ENCODE peak calls at places on chromosomes 12 and 14, in eight cellular contexts. One of them, this sample, is unnamed.

GRCh38 chr12:31588976-31589375 is 2.0 kb downstream of the DENND5B start:
- DNase-seq in tibial artery: no peak
- DNase-seq in vagina: no peak
- DNase-seq in GM23338: no peak
- DNase-seq in tibial nerve: no peak
- DNase-seq in RWPE2: no peak
- DNase-seq in lower lobe of right lung: no peak
- DNase-seq in heart left ventricle: no peak
- DNase-seq in this sample: no peak

GRCh38 chr12:30694971-30695326 is 720 bp downstream of the IPO8 start:
- DNase-seq in tibial artery: peak; percentile 50
- DNase-seq in vagina: no peak
- DNase-seq in GM23338: peak; percentile 63
- DNase-seq in tibial nerve: no peak
- DNase-seq in RWPE2: no peak
- DNase-seq in lower lobe of right lung: peak; percentile 63
- DNase-seq in heart left ventricle: no peak
- DNase-seq in this sample: no peak

GRCh38 chr12:66688836-66689439 is 10.1 kb upstream of the GRIP1 start:
- DNase-seq in tibial artery: no peak
- DNase-seq in vagina: no peak
- DNase-seq in GM23338: peak; percentile 91
- DNase-seq in tibial nerve: no peak
- DNase-seq in RWPE2: peak; percentile 51
- DNase-seq in lower lobe of right lung: no peak
- DNase-seq in heart left ventricle: no peak
- DNase-seq in this sample: no peak

GRCh38 chr14:38342803-38343202 is 86.9 kb upstream of the CLEC14A start:
- DNase-seq in tibial artery: no peak
- DNase-seq in vagina: no peak
- DNase-seq in GM23338: no peak
- DNase-seq in tibial nerve: no peak
- DNase-seq in RWPE2: no peak
- DNase-seq in lower lobe of right lung: no peak
- DNase-seq in heart left ventricle: no peak
- DNase-seq in this sample: no peak

GRCh38 chr12:125797421-125798175 is 732.4 kb downstream of the AACS start:
- DNase-seq in tibial artery: no peak
- DNase-seq in vagina: no peak
- DNase-seq in GM23338: no peak
- DNase-seq in tibial nerve: no peak
- DNase-seq in RWPE2: no peak
- DNase-seq in lower lobe of right lung: no peak
- DNase-seq in heart left ventricle: no peak
- DNase-seq in this sample: peak; percentile 1

GRCh38 chr14:89757313-89757939 is 197.1 kb downstream of the EFCAB11 start:
- DNase-seq in tibial artery: no peak
- DNase-seq in vagina: no peak
- DNase-seq in GM23338: no peak
- DNase-seq in tibial nerve: no peak
- DNase-seq in RWPE2: no peak
- DNase-seq in lower lobe of right lung: no peak
- DNase-seq in heart left ventricle: no peak
- DNase-seq in this sample: no peak

GRCh38 chr12:75190846-75191245 is 18.8 kb downstream of the KCNC2 start:
- DNase-seq in tibial artery: no peak
- DNase-seq in vagina: no peak
- DNase-seq in GM23338: no peak
- DNase-seq in tibial nerve: no peak
- DNase-seq in RWPE2: no peak
- DNase-seq in lower lobe of right lung: no peak
- DNase-seq in heart left ventricle: no peak
- DNase-seq in this sample: no peak

GRCh38 chr14:93343266-93343665 is 3.7 kb upstream of the COX8C start:
- DNase-seq in tibial artery: no peak
- DNase-seq in vagina: no peak
- DNase-seq in GM23338: no peak
- DNase-seq in tibial nerve: no peak
- DNase-seq in RWPE2: no peak
- DNase-seq in lower lobe of right lung: no peak
- DNase-seq in heart left ventricle: no peak
- DNase-seq in this sample: no peak

GRCh38 chr14:29906256-29906885 is 21.3 kb downstream of the PRKD1 start:
- DNase-seq in tibial artery: no peak
- DNase-seq in vagina: no peak
- DNase-seq in GM23338: no peak
- DNase-seq in tibial nerve: no peak
- DNase-seq in RWPE2: no peak
- DNase-seq in lower lobe of right lung: no peak
- DNase-seq in heart left ventricle: no peak
- DNase-seq in this sample: no peak

GRCh38 chr14:68674538-68675232 is 118.2 kb downstream of the ZFP36L1 start:
- DNase-seq in tibial artery: peak; percentile 3
- DNase-seq in vagina: no peak
- DNase-seq in GM23338: no peak
- DNase-seq in tibial nerve: no peak
- DNase-seq in RWPE2: no peak
- DNase-seq in lower lobe of right lung: no peak
- DNase-seq in heart left ventricle: no peak
- DNase-seq in this sample: no peak

GRCh38 chr14:101428409-101428808 is 132.9 kb upstream of the DIO3 start:
- DNase-seq in tibial artery: no peak
- DNase-seq in vagina: no peak
- DNase-seq in GM23338: no peak
- DNase-seq in tibial nerve: no peak
- DNase-seq in RWPE2: no peak
- DNase-seq in lower lobe of right lung: no peak
- DNase-seq in heart left ventricle: no peak
- DNase-seq in this sample: no peak

GRCh38 chr12:55068416-55069010 is 48.7 kb downstream of the NEUROD4 start:
- DNase-seq in tibial artery: no peak
- DNase-seq in vagina: no peak
- DNase-seq in GM23338: peak; percentile 93
- DNase-seq in tibial nerve: no peak
- DNase-seq in RWPE2: no peak
- DNase-seq in lower lobe of right lung: no peak
- DNase-seq in heart left ventricle: no peak
- DNase-seq in this sample: peak; percentile 13

GRCh38 chr12:2561367-2561766 is 233.4 kb upstream of the FKBP4 start:
- DNase-seq in tibial artery: no peak
- DNase-seq in vagina: no peak
- DNase-seq in GM23338: no peak
- DNase-seq in tibial nerve: no peak
- DNase-seq in RWPE2: no peak
- DNase-seq in lower lobe of right lung: no peak
- DNase-seq in heart left ventricle: no peak
- DNase-seq in this sample: no peak

GRCh38 chr12:68939500-68939899 is 6.5 kb upstream of the CPM start:
- DNase-seq in tibial artery: no peak
- DNase-seq in vagina: no peak
- DNase-seq in GM23338: no peak
- DNase-seq in tibial nerve: no peak
- DNase-seq in RWPE2: no peak
- DNase-seq in lower lobe of right lung: no peak
- DNase-seq in heart left ventricle: no peak
- DNase-seq in this sample: no peak

GRCh38 chr14:53035336-53035735 is 84.5 kb upstream of the FERMT2 start:
- DNase-seq in tibial artery: no peak
- DNase-seq in vagina: no peak
- DNase-seq in GM23338: no peak
- DNase-seq in tibial nerve: no peak
- DNase-seq in RWPE2: no peak
- DNase-seq in lower lobe of right lung: no peak
- DNase-seq in heart left ventricle: no peak
- DNase-seq in this sample: no peak

GRCh38 chr14:53034036-53034435 is 83.2 kb upstream of the FERMT2 start:
- DNase-seq in tibial artery: no peak
- DNase-seq in vagina: no peak
- DNase-seq in GM23338: no peak
- DNase-seq in tibial nerve: no peak
- DNase-seq in RWPE2: no peak
- DNase-seq in lower lobe of right lung: no peak
- DNase-seq in heart left ventricle: no peak
- DNase-seq in this sample: no peak

GRCh38 chr14:53034688-53035087 is 83.8 kb upstream of the FERMT2 start:
- DNase-seq in tibial artery: no peak
- DNase-seq in vagina: no peak
- DNase-seq in GM23338: no peak
- DNase-seq in tibial nerve: no peak
- DNase-seq in RWPE2: no peak
- DNase-seq in lower lobe of right lung: no peak
- DNase-seq in heart left ventricle: no peak
- DNase-seq in this sample: no peak

GRCh38 chr14:53032838-53033390 is 82.1 kb upstream of the FERMT2 start:
- DNase-seq in tibial artery: no peak
- DNase-seq in vagina: no peak
- DNase-seq in GM23338: no peak
- DNase-seq in tibial nerve: no peak
- DNase-seq in RWPE2: no peak
- DNase-seq in lower lobe of right lung: no peak
- DNase-seq in heart left ventricle: no peak
- DNase-seq in this sample: no peak

GRCh38 chr14:53032161-53032803 is 81.4 kb upstream of the FERMT2 start:
- DNase-seq in tibial artery: no peak
- DNase-seq in vagina: no peak
- DNase-seq in GM23338: no peak
- DNase-seq in tibial nerve: no peak
- DNase-seq in RWPE2: no peak
- DNase-seq in lower lobe of right lung: no peak
- DNase-seq in heart left ventricle: no peak
- DNase-seq in this sample: peak; percentile 80
- H3K27ac ChIP-seq in tibial artery: peak overlapping the region; percentile 6
- H3K27ac ChIP-seq in vagina: no peak overlapping the region
- H3K27ac ChIP-seq in GM23338: no peak overlapping the region
- H3K27ac ChIP-seq in tibial nerve: peak overlapping the region; percentile 87
- H3K27ac ChIP-seq in RWPE2: peak overlapping the region; percentile 35
- H3K27ac ChIP-seq in lower lobe of right lung: no peak overlapping the region
- H3K27ac ChIP-seq in heart left ventricle: peak overlapping the region; percentile 5
- H3K27ac ChIP-seq in this sample: peak overlapping the region; percentile 49

DNA sequence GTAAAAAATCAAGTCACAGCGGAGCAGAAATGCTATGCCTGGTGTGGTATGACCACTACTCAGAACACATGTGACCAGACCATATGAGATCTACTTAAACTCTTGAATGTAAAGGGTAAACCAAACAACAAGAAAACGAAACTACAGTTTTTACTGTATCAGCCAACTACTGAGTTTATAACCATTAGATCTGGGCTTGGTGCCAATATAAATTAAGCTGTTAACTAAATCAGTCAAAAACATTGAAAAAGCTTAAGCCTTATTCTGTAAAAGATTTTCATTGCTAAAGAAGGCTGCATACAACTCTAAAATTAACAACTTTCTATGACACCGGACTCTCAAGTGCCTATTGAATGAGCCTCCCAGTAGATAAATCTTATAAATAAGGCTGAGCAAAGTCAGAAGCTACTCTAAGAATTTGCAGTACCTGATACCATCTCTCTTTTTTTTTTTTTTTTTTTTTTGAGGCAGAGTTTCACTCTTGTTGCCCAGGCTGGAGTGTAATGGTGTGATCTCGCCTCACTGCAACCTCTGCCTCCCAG is 35.4 kb downstream of the SPTLC2 start:
- DNase-seq in tibial artery: no peak
- DNase-seq in vagina: no peak
- DNase-seq in GM23338: no peak
- DNase-seq in tibial nerve: no peak
- DNase-seq in RWPE2: no peak
- DNase-seq in lower lobe of right lung: no peak
- DNase-seq in heart left ventricle: no peak
- DNase-seq in this sample: peak; percentile 41
- H3K4me3 ChIP-seq in tibial artery: peak overlapping the region; percentile 4
- H3K4me3 ChIP-seq in vagina: peak overlapping the region; percentile 4
- H3K4me3 ChIP-seq in GM23338: no peak overlapping the region
- H3K4me3 ChIP-seq in tibial nerve: no peak overlapping the region
- H3K4me3 ChIP-seq in RWPE2: peak overlapping the region; percentile 17
- H3K4me3 ChIP-seq in lower lobe of right lung: peak overlapping the region; percentile 4
- H3K4me3 ChIP-seq in heart left ventricle: peak overlapping the region; percentile 13
- H3K4me3 ChIP-seq in this sample: peak overlapping the region; percentile 15

GRCh38 chr12:112275836-112276235 is 106.4 kb downstream of the HECTD4 start:
- DNase-seq in tibial artery: no peak
- DNase-seq in vagina: no peak
- DNase-seq in GM23338: no peak
- DNase-seq in tibial nerve: no peak
- DNase-seq in RWPE2: no peak
- DNase-seq in lower lobe of right lung: no peak
- DNase-seq in heart left ventricle: no peak
- DNase-seq in this sample: no peak

GRCh38 chr12:112270673-112271072 is 111.6 kb downstream of the HECTD4 start:
- DNase-seq in tibial artery: no peak
- DNase-seq in vagina: no peak
- DNase-seq in GM23338: no peak
- DNase-seq in tibial nerve: no peak
- DNase-seq in RWPE2: no peak
- DNase-seq in lower lobe of right lung: no peak
- DNase-seq in heart left ventricle: no peak
- DNase-seq in this sample: no peak

GRCh38 chr12:112275211-112275610 is 107.0 kb downstream of the HECTD4 start:
- DNase-seq in tibial artery: no peak
- DNase-seq in vagina: no peak
- DNase-seq in GM23338: no peak
- DNase-seq in tibial nerve: no peak
- DNase-seq in RWPE2: no peak
- DNase-seq in lower lobe of right lung: no peak
- DNase-seq in heart left ventricle: no peak
- DNase-seq in this sample: no peak
- H3K36me3 ChIP-seq in tibial artery: peaks cover 29% of the 10 kb centered on the region
- H3K36me3 ChIP-seq in vagina: no peaks in the 10 kb centered on the region
- H3K36me3 ChIP-seq in GM23338: no peaks in the 10 kb centered on the region
- H3K36me3 ChIP-seq in tibial nerve: no peaks in the 10 kb centered on the region
- H3K36me3 ChIP-seq in RWPE2: peaks cover 13% of the 10 kb centered on the region
- H3K36me3 ChIP-seq in lower lobe of right lung: peaks cover 68% of the 10 kb centered on the region
- H3K36me3 ChIP-seq in heart left ventricle: peaks cover 70% of the 10 kb centered on the region
- H3K36me3 ChIP-seq in this sample: peaks cover 14% of the 10 kb centered on the region

GRCh38 chr14:21771671-21772070 is 98.1 kb upstream of the OR4E1 start:
- DNase-seq in tibial artery: no peak
- DNase-seq in vagina: no peak
- DNase-seq in GM23338: peak; percentile 37
- DNase-seq in tibial nerve: no peak
- DNase-seq in RWPE2: no peak
- DNase-seq in lower lobe of right lung: no peak
- DNase-seq in heart left ventricle: no peak
- DNase-seq in this sample: no peak

GRCh38 chr14:21768116-21768874 is 94.7 kb upstream of the OR4E1 start:
- DNase-seq in tibial artery: no peak
- DNase-seq in vagina: no peak
- DNase-seq in GM23338: peak; percentile 86
- DNase-seq in tibial nerve: no peak
- DNase-seq in RWPE2: no peak
- DNase-seq in lower lobe of right lung: no peak
- DNase-seq in heart left ventricle: no peak
- DNase-seq in this sample: no peak

DNA sequence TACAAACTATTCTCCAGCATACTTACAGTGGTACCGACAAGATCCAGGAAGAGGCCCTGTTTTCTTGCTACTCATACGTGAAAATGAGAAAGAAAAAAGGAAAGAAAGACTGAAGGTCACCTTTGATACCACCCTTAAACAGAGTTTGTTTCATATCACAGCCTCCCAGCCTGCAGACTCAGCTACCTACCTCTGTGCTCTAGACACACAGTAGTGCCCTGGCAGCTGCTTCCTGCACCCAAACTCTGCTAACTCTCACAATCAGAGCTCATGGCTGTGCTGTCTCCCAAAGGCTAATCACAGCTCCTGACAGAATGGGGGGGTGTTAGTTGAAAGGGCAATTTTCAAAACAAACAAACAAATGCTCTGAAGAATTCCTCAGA is 95.2 kb upstream of the OR4E1 start:
- DNase-seq in tibial artery: no peak
- DNase-seq in vagina: no peak
- DNase-seq in GM23338: no peak
- DNase-seq in tibial nerve: no peak
- DNase-seq in RWPE2: no peak
- DNase-seq in lower lobe of right lung: no peak
- DNase-seq in heart left ventricle: no peak
- DNase-seq in this sample: no peak
- H3K27ac ChIP-seq in tibial artery: no peak overlapping the region
- H3K27ac ChIP-seq in vagina: no peak overlapping the region
- H3K27ac ChIP-seq in GM23338: no peak overlapping the region
- H3K27ac ChIP-seq in tibial nerve: no peak overlapping the region
- H3K27ac ChIP-seq in RWPE2: no peak overlapping the region
- H3K27ac ChIP-seq in lower lobe of right lung: no peak overlapping the region
- H3K27ac ChIP-seq in heart left ventricle: no peak overlapping the region
- H3K27ac ChIP-seq in this sample: no peak overlapping the region

This sample was measured in SJSA1.